ENCODE peak calls at places on chromosomes 12 and 14, in seven cellular contexts. One of them, this sample, is unnamed.

GRCh38 chr12:71970031-71970430 is 31.4 kb downstream of the TPH2 start:
- DNase-seq in MM.1S: no peak
- DNase-seq in AG04449: no peak
- DNase-seq in tibial artery: no peak
- DNase-seq in AG10803: no peak
- DNase-seq in OCI-LY7: no peak
- DNase-seq in GM12865: no peak
- DNase-seq in this sample: no peak

GRCh38 chr12:34304546-34304945 is 282.2 kb downstream of the ALG10 start:
- DNase-seq in MM.1S: no peak
- DNase-seq in AG04449: no peak
- DNase-seq in tibial artery: no peak
- DNase-seq in AG10803: no peak
- DNase-seq in OCI-LY7: no peak
- DNase-seq in GM12865: no peak
- DNase-seq in this sample: no peak

GRCh38 chr14:101858791-101859537 is 97.5 kb downstream of the PPP2R5C start:
- DNase-seq in MM.1S: no peak
- DNase-seq in AG04449: no peak
- DNase-seq in tibial artery: no peak
- DNase-seq in AG10803: no peak
- DNase-seq in OCI-LY7: no peak
- DNase-seq in GM12865: no peak
- DNase-seq in this sample: no peak

GRCh38 chr12:109459247-109459646 is 17.9 kb downstream of the KCTD10 start:
- DNase-seq in MM.1S: no peak
- DNase-seq in AG04449: no peak
- DNase-seq in tibial artery: no peak
- DNase-seq in AG10803: no peak
- DNase-seq in OCI-LY7: no peak
- DNase-seq in GM12865: no peak
- DNase-seq in this sample: no peak

GRCh38 chr14:65949711-65950516 is 536.3 kb upstream of the CCDC196 start:
- DNase-seq in MM.1S: no peak
- DNase-seq in AG04449: no peak
- DNase-seq in tibial artery: no peak
- DNase-seq in AG10803: no peak
- DNase-seq in OCI-LY7: no peak
- DNase-seq in GM12865: peak
- DNase-seq in this sample: no peak

GRCh38 chr12:119176267-119177055 is 2.3 kb upstream of the HSPB8 start:
- DNase-seq in MM.1S: no peak
- DNase-seq in AG04449: peak
- DNase-seq in tibial artery: peak
- DNase-seq in AG10803: peak
- DNase-seq in OCI-LY7: no peak
- DNase-seq in GM12865: no peak
- DNase-seq in this sample: no peak

GRCh38 chr14:50069325-50069724 is 47.0 kb downstream of the VCPKMT start:
- DNase-seq in MM.1S: no peak
- DNase-seq in AG04449: no peak
- DNase-seq in tibial artery: no peak
- DNase-seq in AG10803: no peak
- DNase-seq in OCI-LY7: no peak
- DNase-seq in GM12865: no peak
- DNase-seq in this sample: no peak

GRCh38 chr14:100336618-100337530 is 13.7 kb downstream of the SLC25A47 start:
- DNase-seq in MM.1S: no peak
- DNase-seq in AG04449: no peak
- DNase-seq in tibial artery: peak
- DNase-seq in AG10803: no peak
- DNase-seq in OCI-LY7: no peak
- DNase-seq in GM12865: peak
- DNase-seq in this sample: no peak

GRCh38 chr14:67618617-67619063 is 1.1 kb upstream of the ARG2 start:
- DNase-seq in MM.1S: peak
- DNase-seq in AG04449: peak
- DNase-seq in tibial artery: no peak
- DNase-seq in AG10803: peak
- DNase-seq in OCI-LY7: peak
- DNase-seq in GM12865: peak
- DNase-seq in this sample: peak

GRCh38 chr14:60310086-60310684 is 61.2 kb downstream of the PPM1A start:
- DNase-seq in MM.1S: no peak
- DNase-seq in AG04449: no peak
- DNase-seq in tibial artery: no peak
- DNase-seq in AG10803: no peak
- DNase-seq in OCI-LY7: no peak
- DNase-seq in GM12865: no peak
- DNase-seq in this sample: no peak

GRCh38 chr14:53757732-53758131 is 198.9 kb downstream of the BMP4 start:
- DNase-seq in MM.1S: no peak
- DNase-seq in AG04449: no peak
- DNase-seq in tibial artery: no peak
- DNase-seq in AG10803: no peak
- DNase-seq in OCI-LY7: no peak
- DNase-seq in GM12865: no peak
- DNase-seq in this sample: no peak

GRCh38 chr12:126218697-126219096 is 1153.5 kb downstream of the AACS start:
- DNase-seq in MM.1S: no peak
- DNase-seq in AG04449: no peak
- DNase-seq in tibial artery: no peak
- DNase-seq in AG10803: no peak
- DNase-seq in OCI-LY7: no peak
- DNase-seq in GM12865: no peak
- DNase-seq in this sample: no peak

GRCh38 chr14:104553166-104554087 is 26.1 kb upstream of the C14orf180 start:
- DNase-seq in MM.1S: no peak
- DNase-seq in AG04449: no peak
- DNase-seq in tibial artery: peak
- DNase-seq in AG10803: no peak
- DNase-seq in OCI-LY7: no peak
- DNase-seq in GM12865: no peak
- DNase-seq in this sample: no peak

GRCh38 chr12:98868076-98868475 is 223.0 kb downstream of the APAF1 start:
- DNase-seq in MM.1S: no peak
- DNase-seq in AG04449: no peak
- DNase-seq in tibial artery: no peak
- DNase-seq in AG10803: no peak
- DNase-seq in OCI-LY7: no peak
- DNase-seq in GM12865: no peak
- DNase-seq in this sample: no peak

GRCh38 chr12:107131832-107132616 is 38.7 kb upstream of the CRY1 start:
- DNase-seq in MM.1S: peak
- DNase-seq in AG04449: peak
- DNase-seq in tibial artery: no peak
- DNase-seq in AG10803: peak
- DNase-seq in OCI-LY7: peak
- DNase-seq in GM12865: peak
- DNase-seq in this sample: peak

GRCh38 chr12:104775731-104776231 is 182.3 kb downstream of the SLC41A2 start:
- DNase-seq in MM.1S: no peak
- DNase-seq in AG04449: no peak
- DNase-seq in tibial artery: no peak
- DNase-seq in AG10803: no peak
- DNase-seq in OCI-LY7: no peak
- DNase-seq in GM12865: no peak
- DNase-seq in this sample: no peak

GRCh38 chr12:131028587-131029338 is 75.1 kb downstream of the ADGRD1 start:
- DNase-seq in MM.1S: no peak
- DNase-seq in AG04449: no peak
- DNase-seq in tibial artery: no peak
- DNase-seq in AG10803: no peak
- DNase-seq in OCI-LY7: no peak
- DNase-seq in GM12865: no peak
- DNase-seq in this sample: no peak

GRCh38 chr12:22631863-22632463 is 7.0 kb downstream of the ETNK1 start:
- DNase-seq in MM.1S: peak
- DNase-seq in AG04449: no peak
- DNase-seq in tibial artery: no peak
- DNase-seq in AG10803: peak
- DNase-seq in OCI-LY7: peak
- DNase-seq in GM12865: no peak
- DNase-seq in this sample: no peak

GRCh38 chr12:65319680-65320193 is 41.3 kb downstream of the MSRB3 start:
- DNase-seq in MM.1S: no peak
- DNase-seq in AG04449: no peak
- DNase-seq in tibial artery: no peak
- DNase-seq in AG10803: no peak
- DNase-seq in OCI-LY7: no peak
- DNase-seq in GM12865: no peak
- DNase-seq in this sample: no peak

GRCh38 chr14:82710257-82710841 is 1176.7 kb upstream of the SEL1L start:
- DNase-seq in MM.1S: peak
- DNase-seq in AG04449: no peak
- DNase-seq in tibial artery: no peak
- DNase-seq in AG10803: peak
- DNase-seq in OCI-LY7: peak
- DNase-seq in GM12865: peak
- DNase-seq in this sample: peak

GRCh38 chr12:132376464-132376830 is 47.1 kb upstream of the GALNT9 start:
- DNase-seq in MM.1S: no peak
- DNase-seq in AG04449: no peak
- DNase-seq in tibial artery: no peak
- DNase-seq in AG10803: no peak
- DNase-seq in OCI-LY7: no peak
- DNase-seq in GM12865: no peak
- DNase-seq in this sample: no peak

GRCh38 chr12:132377147-132377546 is 47.8 kb upstream of the GALNT9 start:
- DNase-seq in MM.1S: no peak
- DNase-seq in AG04449: no peak
- DNase-seq in tibial artery: no peak
- DNase-seq in AG10803: no peak
- DNase-seq in OCI-LY7: no peak
- DNase-seq in GM12865: no peak
- DNase-seq in this sample: no peak

GRCh38 chr12:132373967-132374820 is 44.8 kb upstream of the GALNT9 start:
- DNase-seq in MM.1S: no peak
- DNase-seq in AG04449: no peak
- DNase-seq in tibial artery: no peak
- DNase-seq in AG10803: no peak
- DNase-seq in OCI-LY7: no peak
- DNase-seq in GM12865: no peak
- DNase-seq in this sample: no peak

GRCh38 chr12:132375747-132376463 is 46.5 kb upstream of the GALNT9 start:
- DNase-seq in MM.1S: no peak
- DNase-seq in AG04449: no peak
- DNase-seq in tibial artery: no peak
- DNase-seq in AG10803: no peak
- DNase-seq in OCI-LY7: no peak
- DNase-seq in GM12865: no peak
- DNase-seq in this sample: no peak

DNA sequence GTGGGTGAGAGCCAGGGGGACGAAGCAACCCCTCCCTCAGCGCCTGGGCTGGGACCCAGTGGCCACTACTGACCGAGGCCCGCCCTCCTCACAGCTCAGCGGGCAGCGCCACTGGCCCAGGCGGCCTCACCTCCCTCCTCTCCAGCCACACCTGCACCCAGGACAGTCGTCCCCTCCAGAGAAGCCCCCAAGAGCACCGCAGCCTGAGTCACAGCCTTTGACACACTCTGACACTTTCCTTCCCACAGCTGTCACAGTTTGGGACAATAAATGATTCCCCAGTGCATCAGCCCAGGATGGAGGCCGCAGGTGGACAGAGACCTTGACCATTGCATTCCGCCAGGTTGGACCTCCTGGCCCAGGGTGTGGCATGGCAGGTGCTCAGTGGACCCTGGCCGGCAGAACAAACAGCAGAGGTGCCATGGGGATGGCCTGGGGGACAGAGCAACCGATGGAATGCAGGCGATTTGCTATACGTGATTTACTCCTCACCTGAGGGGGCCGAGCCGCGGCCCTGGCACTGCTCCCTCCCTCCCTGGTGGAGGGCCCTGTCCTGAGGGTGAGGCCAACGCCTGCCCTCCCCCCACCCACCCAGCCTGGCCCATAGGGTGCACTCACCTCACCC is 45.5 kb upstream of the GALNT9 start:
- DNase-seq in MM.1S: no peak
- DNase-seq in AG04449: no peak
- DNase-seq in tibial artery: no peak
- DNase-seq in AG10803: no peak
- DNase-seq in OCI-LY7: no peak
- DNase-seq in GM12865: no peak
- DNase-seq in this sample: no peak
- H3K4me3 ChIP-seq in MM.1S: no peak
- H3K4me3 ChIP-seq in AG04449: no peak
- H3K4me3 ChIP-seq in tibial artery: no peak
- H3K4me3 ChIP-seq in AG10803: no peak
- H3K4me3 ChIP-seq in OCI-LY7: no peak
- H3K4me3 ChIP-seq in GM12865: no peak
- H3K4me3 ChIP-seq in this sample: no peak

GRCh38 chr12:48863296-48863695 is 2.4 kb downstream of the RND1 start:
- DNase-seq in MM.1S: no peak
- DNase-seq in AG04449: no peak
- DNase-seq in tibial artery: no peak
- DNase-seq in AG10803: no peak
- DNase-seq in OCI-LY7: no peak
- DNase-seq in GM12865: no peak
- DNase-seq in this sample: no peak
- H3K4me3 ChIP-seq in MM.1S: no peak
- H3K4me3 ChIP-seq in AG04449: no peak
- H3K4me3 ChIP-seq in tibial artery: no peak
- H3K4me3 ChIP-seq in AG10803: no peak
- H3K4me3 ChIP-seq in OCI-LY7: peak
- H3K4me3 ChIP-seq in GM12865: no peak
- H3K4me3 ChIP-seq in this sample: no peak

GRCh38 chr14:35810963-35811362 is 1.9 kb upstream of the RALGAPA1 start:
- DNase-seq in MM.1S: no peak
- DNase-seq in AG04449: no peak
- DNase-seq in tibial artery: no peak
- DNase-seq in AG10803: no peak
- DNase-seq in OCI-LY7: no peak
- DNase-seq in GM12865: no peak
- DNase-seq in this sample: no peak
- H3K4me3 ChIP-seq in MM.1S: no peak
- H3K4me3 ChIP-seq in AG04449: no peak
- H3K4me3 ChIP-seq in tibial artery: no peak
- H3K4me3 ChIP-seq in AG10803: no peak
- H3K4me3 ChIP-seq in OCI-LY7: no peak
- H3K4me3 ChIP-seq in GM12865: no peak
- H3K4me3 ChIP-seq in this sample: no peak

GRCh38 chr12:29782285-29782820 is 1.4 kb downstream of the TMTC1 start:
- DNase-seq in MM.1S: peak
- DNase-seq in AG04449: no peak
- DNase-seq in tibial artery: no peak
- DNase-seq in AG10803: peak
- DNase-seq in OCI-LY7: no peak
- DNase-seq in GM12865: peak
- DNase-seq in this sample: no peak
- H3K4me3 ChIP-seq in MM.1S: peak
- H3K4me3 ChIP-seq in AG04449: peak
- H3K4me3 ChIP-seq in tibial artery: peak
- H3K4me3 ChIP-seq in AG10803: peak
- H3K4me3 ChIP-seq in OCI-LY7: no peak
- H3K4me3 ChIP-seq in GM12865: no peak
- H3K4me3 ChIP-seq in this sample: no peak

DNA sequence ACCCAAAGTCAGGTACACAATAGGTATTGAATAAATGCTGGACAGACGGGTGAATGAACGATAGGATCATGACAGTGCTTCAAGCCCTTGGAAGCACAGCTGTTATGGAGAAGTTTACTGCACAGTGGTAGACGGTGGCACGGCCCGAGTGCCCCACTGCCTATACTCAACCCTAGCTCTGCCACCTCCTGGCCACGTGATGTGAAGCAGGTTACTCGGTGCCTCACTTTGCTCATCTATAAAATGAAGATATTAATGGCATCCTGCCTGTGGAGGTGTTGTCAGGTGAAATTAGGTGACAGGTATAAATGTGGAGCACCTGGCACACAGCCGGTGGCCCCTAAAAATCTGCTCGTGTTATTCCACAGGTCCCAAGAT is 5.8 kb downstream of the ASB2 start:
- DNase-seq in MM.1S: peak
- DNase-seq in AG04449: no peak
- DNase-seq in tibial artery: no peak
- DNase-seq in AG10803: no peak
- DNase-seq in OCI-LY7: peak
- DNase-seq in GM12865: peak
- DNase-seq in this sample: no peak
- H3K4me3 ChIP-seq in MM.1S: peak
- H3K4me3 ChIP-seq in AG04449: no peak
- H3K4me3 ChIP-seq in tibial artery: peak
- H3K4me3 ChIP-seq in AG10803: peak
- H3K4me3 ChIP-seq in OCI-LY7: peak
- H3K4me3 ChIP-seq in GM12865: peak
- H3K4me3 ChIP-seq in this sample: no peak

This sample was measured in Jurkat, Clone E6-1.